ENCODE peak calls at places on chromosomes 5 and 9, in seven cellular contexts. One of them, this sample, is unnamed.

GRCh38 chr9:22379272-22379671 is 67.4 kb upstream of the DMRTA1 start:
- DNase-seq in breast epithelium: no peak
- DNase-seq in Peyer's patch: no peak
- DNase-seq in heart right ventricle: no peak
- DNase-seq in RWPE1: no peak
- DNase-seq in PC-3: no peak
- DNase-seq in cardiac fibroblast: no peak
- DNase-seq in this sample: no peak

GRCh38 chr9:87716141-87716540 is 9.8 kb upstream of the CTSL start:
- DNase-seq in PC-3: peak
- DNase-seq in cardiac fibroblast: peak
- DNase-seq in heart right ventricle: no peak
- DNase-seq in breast epithelium: no peak
- DNase-seq in Peyer's patch: no peak
- DNase-seq in RWPE1: no peak
- DNase-seq in this sample: no peak

GRCh38 chr5:81904861-81905260 is 67.0 kb upstream of the ATG10 start:
- DNase-seq in PC-3: peak
- DNase-seq in RWPE1: no peak
- DNase-seq in heart right ventricle: no peak
- DNase-seq in cardiac fibroblast: no peak
- DNase-seq in breast epithelium: no peak
- DNase-seq in Peyer's patch: no peak
- DNase-seq in this sample: no peak

GRCh38 chr9:136678624-136679023 is 8.6 kb downstream of the AGPAT2 start:
- DNase-seq in PC-3: no peak
- DNase-seq in Peyer's patch: no peak
- DNase-seq in breast epithelium: no peak
- DNase-seq in cardiac fibroblast: no peak
- DNase-seq in RWPE1: no peak
- DNase-seq in heart right ventricle: no peak
- DNase-seq in this sample: no peak

GRCh38 chr5:147175516-147176097 is 59.2 kb upstream of the STK32A start:
- DNase-seq in cardiac fibroblast: no peak
- DNase-seq in breast epithelium: no peak
- DNase-seq in PC-3: peak
- DNase-seq in Peyer's patch: no peak
- DNase-seq in heart right ventricle: no peak
- DNase-seq in RWPE1: no peak
- DNase-seq in this sample: no peak

GRCh38 chr5:131716650-131717049 is 80.2 kb downstream of the FNIP1 start:
- DNase-seq in Peyer's patch: no peak
- DNase-seq in breast epithelium: no peak
- DNase-seq in cardiac fibroblast: no peak
- DNase-seq in RWPE1: no peak
- DNase-seq in PC-3: no peak
- DNase-seq in heart right ventricle: no peak
- DNase-seq in this sample: no peak

GRCh38 chr5:443239-444151 is 519 bp downstream of the EXOC3 start:
- DNase-seq in cardiac fibroblast: no peak
- DNase-seq in Peyer's patch: peak
- DNase-seq in PC-3: no peak
- DNase-seq in RWPE1: peak
- DNase-seq in breast epithelium: no peak
- DNase-seq in heart right ventricle: no peak
- DNase-seq in this sample: no peak

GRCh38 chr5:162929104-162929503 is 508.3 kb upstream of the CCNG1 start:
- DNase-seq in breast epithelium: no peak
- DNase-seq in RWPE1: no peak
- DNase-seq in heart right ventricle: no peak
- DNase-seq in cardiac fibroblast: no peak
- DNase-seq in Peyer's patch: no peak
- DNase-seq in PC-3: no peak
- DNase-seq in this sample: no peak

GRCh38 chr5:54705994-54706616 is 188.5 kb downstream of the SNX18 start:
- DNase-seq in cardiac fibroblast: no peak
- DNase-seq in heart right ventricle: no peak
- DNase-seq in RWPE1: no peak
- DNase-seq in Peyer's patch: no peak
- DNase-seq in breast epithelium: no peak
- DNase-seq in PC-3: no peak
- DNase-seq in this sample: no peak

GRCh38 chr5:169178269-169178668 is 122.7 kb downstream of the SLIT3 start:
- DNase-seq in cardiac fibroblast: no peak
- DNase-seq in breast epithelium: no peak
- DNase-seq in RWPE1: no peak
- DNase-seq in PC-3: no peak
- DNase-seq in heart right ventricle: no peak
- DNase-seq in Peyer's patch: no peak
- DNase-seq in this sample: no peak

GRCh38 chr9:124450931-124451661 is 845 bp downstream of the ADGRD2 start:
- DNase-seq in breast epithelium: no peak
- DNase-seq in heart right ventricle: no peak
- DNase-seq in PC-3: no peak
- DNase-seq in RWPE1: no peak
- DNase-seq in cardiac fibroblast: no peak
- DNase-seq in Peyer's patch: no peak
- DNase-seq in this sample: no peak

GRCh38 chr5:120640793-120641192 is 176.7 kb downstream of the PRR16 start:
- DNase-seq in breast epithelium: no peak
- DNase-seq in heart right ventricle: no peak
- DNase-seq in Peyer's patch: no peak
- DNase-seq in PC-3: no peak
- DNase-seq in RWPE1: no peak
- DNase-seq in cardiac fibroblast: no peak
- DNase-seq in this sample: no peak

GRCh38 chr5:121108725-121109124 is 644.6 kb downstream of the PRR16 start:
- DNase-seq in PC-3: peak
- DNase-seq in heart right ventricle: no peak
- DNase-seq in RWPE1: peak
- DNase-seq in Peyer's patch: no peak
- DNase-seq in cardiac fibroblast: no peak
- DNase-seq in breast epithelium: no peak
- DNase-seq in this sample: no peak

GRCh38 chr9:73869261-73869660 is 627.9 kb upstream of the RORB start:
- DNase-seq in RWPE1: peak
- DNase-seq in Peyer's patch: peak
- DNase-seq in breast epithelium: no peak
- DNase-seq in cardiac fibroblast: peak
- DNase-seq in heart right ventricle: no peak
- DNase-seq in PC-3: peak
- DNase-seq in this sample: no peak

GRCh38 chr9:33466565-33467495 is 6.9 kb downstream of the NOL6 start:
- DNase-seq in Peyer's patch: peak
- DNase-seq in RWPE1: peak
- DNase-seq in breast epithelium: peak
- DNase-seq in PC-3: peak
- DNase-seq in heart right ventricle: peak
- DNase-seq in cardiac fibroblast: peak
- DNase-seq in this sample: peak

GRCh38 chr9:30197954-30198353 is 2186.5 kb upstream of the ACO1 start:
- DNase-seq in heart right ventricle: no peak
- DNase-seq in Peyer's patch: no peak
- DNase-seq in RWPE1: no peak
- DNase-seq in cardiac fibroblast: no peak
- DNase-seq in breast epithelium: no peak
- DNase-seq in PC-3: peak
- DNase-seq in this sample: no peak

GRCh38 chr9:83932001-83932400 is 10.8 kb upstream of the KIF27 start:
- DNase-seq in cardiac fibroblast: no peak
- DNase-seq in Peyer's patch: no peak
- DNase-seq in breast epithelium: no peak
- DNase-seq in heart right ventricle: no peak
- DNase-seq in RWPE1: no peak
- DNase-seq in PC-3: no peak
- DNase-seq in this sample: no peak

DNA sequence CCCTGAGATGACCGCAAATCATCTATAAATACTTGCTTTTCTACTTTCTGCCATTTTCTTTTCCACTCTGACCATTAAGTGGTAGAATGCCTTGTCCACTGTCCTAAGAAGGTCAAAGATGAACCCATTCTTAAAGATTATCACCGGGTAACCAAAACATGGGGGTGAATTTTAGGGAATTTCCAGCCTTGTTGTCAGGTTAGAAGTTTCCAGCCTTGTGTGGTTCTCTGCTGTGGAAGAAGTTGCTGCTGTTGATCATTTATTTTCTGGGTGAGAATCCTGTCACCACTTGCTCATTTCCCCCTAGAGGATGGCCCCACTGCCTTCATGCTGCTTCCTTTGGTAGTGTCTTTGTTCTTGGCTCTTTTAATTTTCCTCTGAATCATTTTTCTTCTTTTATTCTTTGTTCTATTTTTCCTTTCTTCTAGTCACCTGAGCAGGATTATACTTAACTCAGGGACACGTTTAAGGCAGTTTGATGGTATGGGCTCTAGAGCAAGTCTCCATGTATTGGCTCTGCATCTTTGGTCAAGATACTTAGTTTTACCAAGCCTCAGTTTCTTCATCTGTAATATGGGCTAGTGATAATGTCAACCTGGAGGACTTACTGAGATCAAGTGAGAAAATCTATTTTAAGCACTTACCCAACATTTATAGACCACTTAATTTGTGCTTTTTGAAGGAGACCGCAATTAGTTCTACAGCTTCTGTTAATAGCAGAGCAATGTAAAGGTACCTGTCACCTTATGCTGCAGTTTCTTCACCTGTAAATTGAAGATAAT is 266.2 kb downstream of the ARHGAP26 start:
- DNase-seq in PC-3: no peak
- DNase-seq in RWPE1: no peak
- DNase-seq in cardiac fibroblast: no peak
- DNase-seq in breast epithelium: no peak
- DNase-seq in Peyer's patch: no peak
- DNase-seq in heart right ventricle: no peak
- DNase-seq in this sample: no peak
- TF ChIP-seq CTCF in PC-3: no peak
- TF ChIP-seq CTCF in RWPE1: no peak
- TF ChIP-seq CTCF in cardiac fibroblast: no peak
- TF ChIP-seq CTCF in breast epithelium: no peak
- TF ChIP-seq CTCF in Peyer's patch: no peak
- TF ChIP-seq CTCF in heart right ventricle: no peak
- TF ChIP-seq CTCF in this sample: no peak

GRCh38 chr5:112779531-112779930 is 41.8 kb downstream of the APC start:
- DNase-seq in breast epithelium: no peak
- DNase-seq in heart right ventricle: no peak
- DNase-seq in Peyer's patch: no peak
- DNase-seq in RWPE1: no peak
- DNase-seq in cardiac fibroblast: peak
- DNase-seq in PC-3: peak
- DNase-seq in this sample: no peak
- TF ChIP-seq CTCF in breast epithelium: no peak
- TF ChIP-seq CTCF in heart right ventricle: no peak
- TF ChIP-seq CTCF in Peyer's patch: no peak
- TF ChIP-seq CTCF in RWPE1: no peak
- TF ChIP-seq CTCF in cardiac fibroblast: no peak
- TF ChIP-seq CTCF in PC-3: no peak
- TF ChIP-seq CTCF in this sample: no peak

GRCh38 chr5:27020965-27021364 is 17.4 kb downstream of the CDH9 start:
- DNase-seq in breast epithelium: no peak
- DNase-seq in RWPE1: peak
- DNase-seq in Peyer's patch: no peak
- DNase-seq in cardiac fibroblast: peak
- DNase-seq in heart right ventricle: no peak
- DNase-seq in PC-3: peak
- DNase-seq in this sample: no peak
- TF ChIP-seq CTCF in breast epithelium: no peak
- TF ChIP-seq CTCF in RWPE1: peak
- TF ChIP-seq CTCF in Peyer's patch: no peak
- TF ChIP-seq CTCF in cardiac fibroblast: peak
- TF ChIP-seq CTCF in heart right ventricle: peak
- TF ChIP-seq CTCF in PC-3: peak
- TF ChIP-seq CTCF in this sample: no peak

GRCh38 chr5:93620487-93621339 is 37.7 kb downstream of the NR2F1 start:
- DNase-seq in breast epithelium: no peak
- DNase-seq in RWPE1: peak
- DNase-seq in heart right ventricle: peak
- DNase-seq in cardiac fibroblast: peak
- DNase-seq in Peyer's patch: peak
- DNase-seq in PC-3: peak
- DNase-seq in this sample: peak
- TF ChIP-seq CTCF in breast epithelium: no peak
- TF ChIP-seq CTCF in RWPE1: peak
- TF ChIP-seq CTCF in heart right ventricle: peak
- TF ChIP-seq CTCF in cardiac fibroblast: peak
- TF ChIP-seq CTCF in Peyer's patch: peak
- TF ChIP-seq CTCF in PC-3: peak
- TF ChIP-seq CTCF in this sample: no peak